ENCODE peak calls at places on chromosome 20, in eight cellular contexts. F is ovary, Z is transverse colon, H is tibial nerve, C is IMR-90, P is uterus, D is H54, V is body of pancreas. T is an unnamed sample.
A peak's percentile ranks its signal among the peaks of the same experiment; 100 is the strongest.

GRCh38 chr20:35636095-35636494 is 20.5 kb downstream of the SPAG4 start:
- DNase-seq in P (no peak), H (no peak), D (no peak), C (no peak), F (no peak), Z (no peak), V (no peak), T (no peak)

GRCh38 chr20:21529863-21530262 is 16.0 kb upstream of the NKX2-2 start:
- DNase-seq in C (no peak), D (no peak), F (no peak), Z (no peak), P (no peak), H (no peak), V (no peak), T (no peak)

GRCh38 chr20:16444056-16444777 is 129.0 kb downstream of the KIF16B start:
- DNase-seq in F (no peak), P (no peak), Z (no peak), V (peak; percentile 29), D (no peak), H (no peak), C (peak; percentile 9), T (no peak)

GRCh38 chr20:1417273-1417672 is 24.4 kb upstream of the FKBP1A start:
- DNase-seq in H (no peak), P (no peak), V (no peak), D (no peak), Z (no peak), C (peak; percentile 49), F (no peak), T (no peak)

GRCh38 chr20:63177785-63178444 is 38.0 kb downstream of the YTHDF1 start:
- DNase-seq in H (no peak), F (no peak), Z (no peak), V (no peak), P (no peak), C (no peak), D (no peak), T (no peak)

GRCh38 chr20:63230800-63231268 is 4.9 kb upstream of the BIRC7 start:
- DNase-seq in Z (peak; percentile 32), P (peak; percentile 40), C (peak; percentile 60), F (peak; percentile 39), H (no peak), V (peak; percentile 65), D (no peak), T (peak; percentile 48)

GRCh38 chr20:24660651-24661050 is 191.2 kb downstream of the SYNDIG1 start:
- DNase-seq in P (no peak), Z (no peak), V (no peak), C (no peak), F (no peak), D (no peak), H (no peak), T (no peak)

GRCh38 chr20:25057234-25058050 is 497 bp downstream of the ACSS1 start:
- DNase-seq in H (peak; percentile 52), Z (peak; percentile 85), D (no peak), V (peak; percentile 80), P (peak; percentile 68), C (peak; percentile 19), F (peak; percentile 68), T (peak; percentile 71)

GRCh38 chr20:34564810-34565209 is 6.3 kb downstream of the MAP1LC3A start:
- DNase-seq in C (no peak), Z (no peak), D (no peak), H (no peak), V (no peak), F (no peak), P (no peak), T (no peak)

GRCh38 chr20:59812286-59813125 is 120.9 kb downstream of the SYCP2 start:
- DNase-seq in Z (no peak), H (no peak), F (no peak), D (no peak), C (no peak), P (peak; percentile 4), V (no peak), T (no peak)

DNA sequence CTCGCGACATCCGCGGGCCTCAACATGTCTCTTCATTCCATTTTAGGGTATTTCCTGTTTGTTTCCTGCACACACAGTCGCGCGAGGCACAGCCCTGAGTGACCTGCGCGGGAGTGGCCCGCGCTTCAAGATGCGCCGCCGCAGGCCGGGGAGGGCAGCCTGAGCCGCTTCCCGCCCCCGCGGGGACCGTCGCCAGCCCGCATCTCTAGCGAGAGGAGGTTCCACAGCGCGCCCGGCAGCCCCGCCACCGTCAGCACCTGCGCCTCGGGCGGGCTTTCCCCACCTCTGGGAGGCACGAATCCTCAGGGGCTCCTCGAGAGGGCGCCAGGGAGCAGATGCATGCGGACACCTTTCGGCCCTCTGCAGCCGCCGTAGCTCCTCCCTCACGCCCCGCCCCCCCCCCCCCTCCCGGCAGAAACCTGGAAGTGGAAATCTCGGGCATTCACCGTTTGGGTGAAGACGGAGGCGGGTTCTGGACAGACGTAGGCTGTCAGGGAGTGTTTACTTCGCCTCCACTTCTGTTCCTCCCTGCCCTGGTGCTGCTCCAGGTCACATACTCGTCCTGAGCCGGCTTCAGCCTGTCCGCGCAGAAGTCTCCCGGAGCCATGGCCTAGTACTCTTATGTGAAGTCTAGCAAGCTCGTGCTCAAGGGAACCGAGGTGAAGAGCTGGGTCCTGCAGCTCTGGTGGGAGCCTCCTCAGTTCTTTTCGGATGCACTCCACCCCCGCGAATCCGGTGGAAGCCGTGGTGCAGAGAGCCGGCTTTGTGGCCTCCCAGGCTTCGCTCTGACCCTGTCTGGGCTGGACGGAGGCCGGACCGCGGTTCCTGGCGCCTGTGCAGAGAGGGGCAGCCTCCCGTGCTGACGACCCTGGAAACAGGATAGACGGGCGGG is 880.5 kb upstream of the DEFB115 start:
- DNase-seq in F (peak; percentile 61), H (peak; percentile 47), V (peak; percentile 82), Z (peak; percentile 55), C (peak; percentile 79), D (peak; percentile 40), P (peak; percentile 69), T (peak; percentile 91)
- TF ChIP-seq POLR2A in F (no peak), H (no peak), V (no peak), Z (peak; percentile 75), C (peak; percentile 75), D (peak; percentile 84), P (no peak), T (peak; percentile 52)

DNA sequence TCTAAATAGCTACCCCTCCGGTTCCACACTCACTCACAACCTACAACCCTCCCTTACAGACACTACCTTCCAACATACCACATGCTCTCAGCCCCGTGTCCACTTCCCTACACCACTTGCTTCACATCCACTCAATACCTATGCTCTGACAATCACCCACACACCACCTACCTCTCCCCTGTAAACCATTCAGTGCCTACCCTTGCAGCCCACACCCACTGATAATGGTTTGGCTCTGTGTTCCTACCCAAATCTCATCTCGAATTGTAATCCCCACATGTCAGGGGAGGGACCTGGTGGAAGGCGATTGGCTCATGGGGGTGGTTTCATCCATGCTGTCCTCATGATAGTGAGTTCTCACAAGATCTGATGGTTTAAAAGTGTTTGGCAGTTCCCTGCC is 9.8 kb upstream of the ZNF343 start:
- DNase-seq in C (no peak), D (no peak), P (no peak), F (no peak), Z (no peak), H (no peak), V (no peak), T (peak; percentile 36)
- TF ChIP-seq POLR2A in C (no peak), D (no peak), P (no peak), F (no peak), Z (no peak), H (no peak), V (no peak), T (no peak)

GRCh38 chr20:50893620-50894019 is 37.6 kb downstream of the ADNP start:
- DNase-seq in D (no peak), Z (no peak), H (no peak), P (no peak), V (no peak), F (no peak), C (no peak), T (no peak)

GRCh38 chr20:50892394-50892793 is 38.8 kb downstream of the ADNP start:
- DNase-seq in V (no peak), H (no peak), Z (no peak), D (no peak), F (no peak), P (no peak), C (no peak), T (no peak)

GRCh38 chr20:50898475-50898874 is 32.8 kb downstream of the ADNP start:
- DNase-seq in H (no peak), C (peak; percentile 28), Z (no peak), F (no peak), V (no peak), P (no peak), D (no peak), T (peak; percentile 73)

GRCh38 chr20:50891138-50891537 is 40.1 kb downstream of the ADNP start:
- DNase-seq in V (no peak), D (no peak), C (peak; percentile 74), Z (no peak), F (no peak), P (no peak), H (no peak), T (no peak)

GRCh38 chr20:50895111-50895830 is 36.0 kb downstream of the ADNP start:
- DNase-seq in P (no peak), V (no peak), H (no peak), C (peak; percentile 72), D (no peak), Z (no peak), F (no peak), T (no peak)
- TF ChIP-seq POLR2A in P (no peak), V (no peak), H (no peak), C (no peak), D (no peak), Z (no peak), F (no peak), T (no peak)

GRCh38 chr20:53331151-53331973 is 262.3 kb downstream of the ZNF217 start:
- DNase-seq in F (no peak), Z (no peak), H (no peak), C (no peak), P (no peak), D (peak; percentile 30), V (no peak), T (no peak)
- TF ChIP-seq POLR2A in F (no peak), Z (no peak), H (no peak), C (no peak), P (no peak), D (no peak), V (no peak), T (no peak)

GRCh38 chr20:48635791-48636267 is 192.0 kb downstream of the PREX1 start:
- DNase-seq in Z (no peak), H (no peak), F (no peak), C (peak; percentile 31), D (peak; percentile 89), P (no peak), V (no peak), T (peak; percentile 71)
- TF ChIP-seq POLR2A in Z (no peak), H (no peak), F (no peak), C (no peak), D (no peak), P (no peak), V (no peak), T (no peak)

DNA sequence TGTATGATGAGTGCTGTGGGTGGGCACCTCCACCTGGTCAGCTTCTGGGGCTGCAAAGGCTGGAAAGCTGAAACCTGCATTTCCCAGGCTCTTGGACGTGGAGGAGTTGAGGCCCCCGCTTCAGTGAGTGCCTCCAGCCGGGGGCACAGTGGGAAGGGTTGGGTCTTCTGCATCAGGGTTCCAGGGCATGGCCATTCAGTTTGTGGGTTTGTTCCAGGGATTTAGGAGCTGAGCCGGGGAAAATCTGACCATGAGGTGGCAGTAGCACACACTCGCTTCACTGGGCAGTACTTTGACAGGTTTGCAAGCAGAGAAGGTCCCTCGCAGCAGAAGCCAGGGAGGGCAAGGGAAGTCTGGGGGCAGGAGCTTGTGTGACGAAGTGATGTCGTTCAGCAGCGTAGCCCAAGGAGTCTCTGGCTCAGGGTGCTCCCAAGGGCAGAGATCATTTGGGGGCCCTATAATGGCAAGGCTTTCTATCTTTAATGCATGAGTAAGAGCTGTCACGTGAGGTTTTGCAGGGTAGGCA is 69.5 kb upstream of the SULF2 start:
- DNase-seq in D (peak; percentile 68), Z (peak; percentile 25), P (no peak), V (no peak), F (no peak), C (peak; percentile 41), H (no peak), T (peak; percentile 44)
- TF ChIP-seq POLR2A in D (no peak), Z (no peak), P (no peak), V (no peak), F (no peak), C (no peak), H (no peak), T (no peak)

T was measured in erythroblast.